ENCODE peak calls at places on chromosomes 3 and 15, in nine cellular contexts. One of them, this sample, is unnamed.

GRCh38 chr15:78364233-78364632 is 24.1 kb downstream of the CRABP1 start:
- DNase-seq in NCI-H774: no peak
- DNase-seq in GM04504: peak; percentile 22
- DNase-seq in A673: peak; percentile 72
- DNase-seq in ecto neural progenitor cell: no peak
- DNase-seq in NCI-H2171 treated with DMSO at 0.1 percent for 48 hours: peak; percentile 54
- DNase-seq in C1 segment of cervical spinal cord: peak; percentile 45
- DNase-seq in T1000: no peak
- DNase-seq in AG04450: no peak
- DNase-seq in this sample: no peak

GRCh38 chr3:140597792-140598191 is 80.1 kb upstream of the TRIM42 start:
- DNase-seq in ecto neural progenitor cell: no peak
- DNase-seq in GM04504: no peak
- DNase-seq in T1000: no peak
- DNase-seq in NCI-H2171 treated with DMSO at 0.1 percent for 48 hours: no peak
- DNase-seq in A673: peak; percentile 6
- DNase-seq in NCI-H774: no peak
- DNase-seq in AG04450: no peak
- DNase-seq in C1 segment of cervical spinal cord: no peak
- DNase-seq in this sample: no peak

GRCh38 chr3:41986566-41986965 is 24.7 kb upstream of the ULK4 start:
- DNase-seq in ecto neural progenitor cell: no peak
- DNase-seq in T1000: no peak
- DNase-seq in NCI-H774: no peak
- DNase-seq in GM04504: no peak
- DNase-seq in A673: no peak
- DNase-seq in C1 segment of cervical spinal cord: no peak
- DNase-seq in NCI-H2171 treated with DMSO at 0.1 percent for 48 hours: no peak
- DNase-seq in AG04450: no peak
- DNase-seq in this sample: no peak

GRCh38 chr3:119362010-119362409 is 67.8 kb downstream of the ARHGAP31 start:
- DNase-seq in NCI-H774: no peak
- DNase-seq in T1000: no peak
- DNase-seq in C1 segment of cervical spinal cord: no peak
- DNase-seq in NCI-H2171 treated with DMSO at 0.1 percent for 48 hours: no peak
- DNase-seq in A673: no peak
- DNase-seq in GM04504: no peak
- DNase-seq in ecto neural progenitor cell: no peak
- DNase-seq in AG04450: no peak
- DNase-seq in this sample: no peak

GRCh38 chr3:196399485-196399945 is 32.7 kb downstream of the UBXN7 start:
- DNase-seq in T1000: no peak
- DNase-seq in GM04504: peak; percentile 8
- DNase-seq in NCI-H774: no peak
- DNase-seq in AG04450: no peak
- DNase-seq in C1 segment of cervical spinal cord: no peak
- DNase-seq in ecto neural progenitor cell: no peak
- DNase-seq in NCI-H2171 treated with DMSO at 0.1 percent for 48 hours: peak; percentile 32
- DNase-seq in A673: no peak
- DNase-seq in this sample: no peak

GRCh38 chr3:139252719-139253118 is 91.1 kb upstream of the MRPS22 start:
- DNase-seq in GM04504: no peak
- DNase-seq in A673: no peak
- DNase-seq in C1 segment of cervical spinal cord: no peak
- DNase-seq in ecto neural progenitor cell: peak; percentile 14
- DNase-seq in NCI-H2171 treated with DMSO at 0.1 percent for 48 hours: no peak
- DNase-seq in T1000: no peak
- DNase-seq in AG04450: no peak
- DNase-seq in NCI-H774: no peak
- DNase-seq in this sample: no peak

GRCh38 chr15:45132844-45133560 is 3.2 kb downstream of the DUOX1 start:
- DNase-seq in ecto neural progenitor cell: no peak
- DNase-seq in NCI-H774: no peak
- DNase-seq in T1000: no peak
- DNase-seq in NCI-H2171 treated with DMSO at 0.1 percent for 48 hours: no peak
- DNase-seq in GM04504: no peak
- DNase-seq in C1 segment of cervical spinal cord: no peak
- DNase-seq in A673: no peak
- DNase-seq in AG04450: no peak
- DNase-seq in this sample: no peak

GRCh38 chr15:100731259-100732156 is 129.1 kb downstream of the ASB7 start:
- DNase-seq in AG04450: no peak
- DNase-seq in NCI-H774: no peak
- DNase-seq in ecto neural progenitor cell: peak; percentile 35
- DNase-seq in GM04504: peak; percentile 56
- DNase-seq in C1 segment of cervical spinal cord: no peak
- DNase-seq in T1000: no peak
- DNase-seq in A673: no peak
- DNase-seq in NCI-H2171 treated with DMSO at 0.1 percent for 48 hours: no peak
- DNase-seq in this sample: peak; percentile 39

GRCh38 chr15:31977812-31978662 is 52.3 kb upstream of the CHRNA7 start:
- DNase-seq in C1 segment of cervical spinal cord: peak; percentile 17
- DNase-seq in T1000: no peak
- DNase-seq in AG04450: no peak
- DNase-seq in ecto neural progenitor cell: peak; percentile 87
- DNase-seq in NCI-H774: peak; percentile 14
- DNase-seq in A673: peak; percentile 52
- DNase-seq in NCI-H2171 treated with DMSO at 0.1 percent for 48 hours: peak; percentile 46
- DNase-seq in GM04504: peak; percentile 1
- DNase-seq in this sample: peak; percentile 62

GRCh38 chr15:58924326-58924725 is 9.2 kb downstream of the SLTM start:
- DNase-seq in AG04450: no peak
- DNase-seq in NCI-H2171 treated with DMSO at 0.1 percent for 48 hours: no peak
- DNase-seq in NCI-H774: no peak
- DNase-seq in C1 segment of cervical spinal cord: no peak
- DNase-seq in T1000: no peak
- DNase-seq in GM04504: no peak
- DNase-seq in A673: no peak
- DNase-seq in ecto neural progenitor cell: no peak
- DNase-seq in this sample: peak; percentile 21

GRCh38 chr15:70142322-70143191 is 44.8 kb upstream of the TLE3 start:
- DNase-seq in A673: peak; percentile 26
- DNase-seq in C1 segment of cervical spinal cord: no peak
- DNase-seq in ecto neural progenitor cell: no peak
- DNase-seq in GM04504: no peak
- DNase-seq in NCI-H774: no peak
- DNase-seq in AG04450: peak; percentile 52
- DNase-seq in T1000: no peak
- DNase-seq in NCI-H2171 treated with DMSO at 0.1 percent for 48 hours: no peak
- DNase-seq in this sample: peak; percentile 89

GRCh38 chr3:35335703-35336102 is 303.6 kb upstream of the ARPP21 start:
- DNase-seq in NCI-H774: no peak
- DNase-seq in NCI-H2171 treated with DMSO at 0.1 percent for 48 hours: no peak
- DNase-seq in ecto neural progenitor cell: no peak
- DNase-seq in T1000: no peak
- DNase-seq in AG04450: no peak
- DNase-seq in A673: no peak
- DNase-seq in C1 segment of cervical spinal cord: no peak
- DNase-seq in GM04504: no peak
- DNase-seq in this sample: no peak